ENCODE peak calls at places on chromosomes 5 and 9, in five cellular contexts. One of them, this sample, is unnamed.

GRCh38 chr9:114981095-114981494 is 50.7 kb upstream of the TNFSF8 start:
- DNase-seq in heart left ventricle: no peak
- DNase-seq in K562: no peak
- DNase-seq in heart right ventricle: no peak
- DNase-seq in upper lobe of right lung: no peak
- DNase-seq in this sample: no peak

GRCh38 chr5:103366938-103367549 is 108.5 kb downstream of the MACIR start:
- DNase-seq in heart left ventricle: no peak
- DNase-seq in K562: no peak
- DNase-seq in heart right ventricle: no peak
- DNase-seq in upper lobe of right lung: no peak
- DNase-seq in this sample: no peak

GRCh38 chr5:90293931-90294330 is 115.6 kb downstream of the CETN3 start:
- DNase-seq in heart left ventricle: no peak
- DNase-seq in K562: no peak
- DNase-seq in heart right ventricle: no peak
- DNase-seq in upper lobe of right lung: no peak
- DNase-seq in this sample: no peak

GRCh38 chr5:177537389-177538361 is 16.7 kb downstream of the FAM193B start:
- DNase-seq in heart left ventricle: peak; percentile 68
- DNase-seq in K562: no peak
- DNase-seq in heart right ventricle: peak; percentile 43
- DNase-seq in upper lobe of right lung: no peak
- DNase-seq in this sample: no peak

GRCh38 chr5:118068886-118069285 is 919.5 kb downstream of the DTWD2 start:
- DNase-seq in heart left ventricle: no peak
- DNase-seq in K562: no peak
- DNase-seq in heart right ventricle: no peak
- DNase-seq in upper lobe of right lung: no peak
- DNase-seq in this sample: no peak

GRCh38 chr5:123496892-123497291 is 15.1 kb upstream of the CSNK1G3 start:
- DNase-seq in heart left ventricle: no peak
- DNase-seq in K562: no peak
- DNase-seq in heart right ventricle: no peak
- DNase-seq in upper lobe of right lung: no peak
- DNase-seq in this sample: no peak

GRCh38 chr9:94668424-94668916 is 29.2 kb upstream of the FBP1 start:
- DNase-seq in heart left ventricle: no peak
- DNase-seq in K562: no peak
- DNase-seq in heart right ventricle: no peak
- DNase-seq in upper lobe of right lung: no peak
- DNase-seq in this sample: no peak

GRCh38 chr5:60439552-60439951 is 260.4 kb downstream of the DEPDC1B start:
- DNase-seq in heart left ventricle: no peak
- DNase-seq in K562: no peak
- DNase-seq in heart right ventricle: no peak
- DNase-seq in upper lobe of right lung: no peak
- DNase-seq in this sample: no peak

GRCh38 chr5:153445875-153446567 is 44.4 kb upstream of the GRIA1 start:
- DNase-seq in heart left ventricle: no peak
- DNase-seq in K562: no peak
- DNase-seq in heart right ventricle: peak; percentile 6
- DNase-seq in upper lobe of right lung: peak; percentile 62
- DNase-seq in this sample: no peak

GRCh38 chr5:149265559-149265958 is 6.1 kb upstream of the AFAP1L1 start:
- DNase-seq in heart left ventricle: no peak
- DNase-seq in K562: peak; percentile 21
- DNase-seq in heart right ventricle: peak; percentile 60
- DNase-seq in upper lobe of right lung: no peak
- DNase-seq in this sample: no peak

GRCh38 chr5:113382736-113383135 is 52.1 kb downstream of the TSSK1B start:
- DNase-seq in heart left ventricle: no peak
- DNase-seq in K562: no peak
- DNase-seq in heart right ventricle: no peak
- DNase-seq in upper lobe of right lung: no peak
- DNase-seq in this sample: no peak

GRCh38 chr9:71755869-71756268 is 12.4 kb downstream of the CEMIP2 start:
- DNase-seq in heart left ventricle: no peak
- DNase-seq in K562: no peak
- DNase-seq in heart right ventricle: no peak
- DNase-seq in upper lobe of right lung: no peak
- DNase-seq in this sample: no peak

GRCh38 chr5:77663081-77663863 is 24.8 kb upstream of the OTP start:
- DNase-seq in heart left ventricle: peak; percentile 62
- DNase-seq in K562: no peak
- DNase-seq in heart right ventricle: peak; percentile 32
- DNase-seq in upper lobe of right lung: no peak
- DNase-seq in this sample: no peak

GRCh38 chr9:2029666-2030170 is 14.6 kb downstream of the SMARCA2 start:
- DNase-seq in heart left ventricle: no peak
- DNase-seq in K562: no peak
- DNase-seq in heart right ventricle: no peak
- DNase-seq in upper lobe of right lung: no peak
- DNase-seq in this sample: no peak

GRCh38 chr9:29211003-29211584 is 1637.8 kb upstream of the C9orf72 start:
- DNase-seq in heart left ventricle: no peak
- DNase-seq in K562: no peak
- DNase-seq in heart right ventricle: no peak
- DNase-seq in upper lobe of right lung: no peak
- DNase-seq in this sample: no peak

GRCh38 chr9:29208670-29209069 is 1635.4 kb upstream of the C9orf72 start:
- DNase-seq in heart left ventricle: no peak
- DNase-seq in K562: no peak
- DNase-seq in heart right ventricle: no peak
- DNase-seq in upper lobe of right lung: no peak
- DNase-seq in this sample: no peak

GRCh38 chr9:29211681-29212589 is 1638.7 kb upstream of the C9orf72 start:
- DNase-seq in heart left ventricle: peak; percentile 34
- DNase-seq in K562: no peak
- DNase-seq in heart right ventricle: no peak
- DNase-seq in upper lobe of right lung: peak; percentile 74
- DNase-seq in this sample: peak; percentile 65

GRCh38 chr9:29212590-29213373 is 1639.5 kb upstream of the C9orf72 start:
- DNase-seq in heart left ventricle: no peak
- DNase-seq in K562: no peak
- DNase-seq in heart right ventricle: no peak
- DNase-seq in upper lobe of right lung: peak; percentile 53
- DNase-seq in this sample: peak; percentile 24

GRCh38 chr9:29209748-29210276 is 1636.5 kb upstream of the C9orf72 start:
- DNase-seq in heart left ventricle: no peak
- DNase-seq in K562: no peak
- DNase-seq in heart right ventricle: no peak
- DNase-seq in upper lobe of right lung: no peak
- DNase-seq in this sample: no peak
- H3K27me3 ChIP-seq in heart left ventricle: peaks cover 40% of the 10 kb centered on the region
- H3K27me3 ChIP-seq in K562: no peaks in the 10 kb centered on the region
- H3K27me3 ChIP-seq in heart right ventricle: peaks cover 40% of the 10 kb centered on the region
- H3K27me3 ChIP-seq in upper lobe of right lung: peaks cover 48% of the 10 kb centered on the region
- H3K27me3 ChIP-seq in this sample: peaks cover 13% of the 10 kb centered on the region

GRCh38 chr5:172642046-172642409 is 965 bp downstream of the NEURL1B start:
- DNase-seq in heart left ventricle: peak; percentile 36
- DNase-seq in K562: no peak
- DNase-seq in heart right ventricle: no peak
- DNase-seq in upper lobe of right lung: peak; percentile 9
- DNase-seq in this sample: no peak

GRCh38 chr5:172642511-172642910 is 1.4 kb downstream of the NEURL1B start:
- DNase-seq in heart left ventricle: no peak
- DNase-seq in K562: no peak
- DNase-seq in heart right ventricle: no peak
- DNase-seq in upper lobe of right lung: no peak
- DNase-seq in this sample: no peak

GRCh38 chr5:172641359-172642045 is 439 bp downstream of the NEURL1B start:
- DNase-seq in heart left ventricle: peak; percentile 50
- DNase-seq in K562: no peak
- DNase-seq in heart right ventricle: no peak
- DNase-seq in upper lobe of right lung: peak; percentile 63
- DNase-seq in this sample: peak; percentile 51

GRCh38 chr5:172640139-172640538 is 924 bp upstream of the NEURL1B start:
- DNase-seq in heart left ventricle: no peak
- DNase-seq in K562: no peak
- DNase-seq in heart right ventricle: no peak
- DNase-seq in upper lobe of right lung: peak; percentile 15
- DNase-seq in this sample: no peak

GRCh38 chr5:172640822-172641358 is at the start of gene NEURL1B:
- DNase-seq in heart left ventricle: peak; percentile 91
- DNase-seq in K562: peak; percentile 99
- DNase-seq in heart right ventricle: peak; percentile 81
- DNase-seq in upper lobe of right lung: peak; percentile 83
- DNase-seq in this sample: peak; percentile 83
- H3K27me3 ChIP-seq in heart left ventricle: no peaks in the 10 kb centered on the region
- H3K27me3 ChIP-seq in K562: peaks cover 51% of the 10 kb centered on the region
- H3K27me3 ChIP-seq in heart right ventricle: no peaks in the 10 kb centered on the region
- H3K27me3 ChIP-seq in upper lobe of right lung: peaks cover 19% of the 10 kb centered on the region
- H3K27me3 ChIP-seq in this sample: no peaks in the 10 kb centered on the region

DNA sequence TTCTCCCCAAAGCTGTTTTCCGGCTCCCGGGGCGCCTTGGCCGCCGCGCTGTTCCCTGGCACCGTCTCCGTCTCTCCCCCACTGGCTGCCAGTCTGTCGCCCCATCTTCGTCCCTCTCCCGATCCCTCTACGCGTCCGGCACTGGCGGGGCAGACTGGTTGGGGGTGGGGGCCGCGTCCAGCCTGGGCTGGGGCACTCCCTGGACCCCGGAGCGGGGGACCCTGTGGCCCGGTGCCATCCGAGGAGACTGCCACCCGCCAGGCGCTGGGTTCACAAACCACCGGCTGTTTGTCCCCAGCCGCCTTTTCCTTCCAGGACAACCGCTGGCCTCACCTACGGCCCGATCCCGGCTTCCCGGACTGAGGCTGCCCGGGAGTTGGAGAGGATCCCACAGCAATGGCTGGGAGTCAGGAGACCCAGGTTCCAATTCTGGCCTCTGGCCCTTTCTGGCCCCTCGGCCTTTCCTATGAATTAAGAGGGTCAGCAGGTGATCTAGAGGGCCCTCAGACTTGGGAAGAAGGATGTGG is 1.0 kb upstream of the FIBCD1 start:
- DNase-seq in heart left ventricle: no peak
- DNase-seq in K562: peak; percentile 62
- DNase-seq in heart right ventricle: no peak
- DNase-seq in upper lobe of right lung: no peak
- DNase-seq in this sample: no peak
- H3K27me3 ChIP-seq in heart left ventricle: peaks cover 74% of the 10 kb centered on the region
- H3K27me3 ChIP-seq in K562: peaks cover 63% of the 10 kb centered on the region
- H3K27me3 ChIP-seq in heart right ventricle: peaks cover 80% of the 10 kb centered on the region
- H3K27me3 ChIP-seq in upper lobe of right lung: peaks cover 75% of the 10 kb centered on the region
- H3K27me3 ChIP-seq in this sample: peaks cover 74% of the 10 kb centered on the region

DNA sequence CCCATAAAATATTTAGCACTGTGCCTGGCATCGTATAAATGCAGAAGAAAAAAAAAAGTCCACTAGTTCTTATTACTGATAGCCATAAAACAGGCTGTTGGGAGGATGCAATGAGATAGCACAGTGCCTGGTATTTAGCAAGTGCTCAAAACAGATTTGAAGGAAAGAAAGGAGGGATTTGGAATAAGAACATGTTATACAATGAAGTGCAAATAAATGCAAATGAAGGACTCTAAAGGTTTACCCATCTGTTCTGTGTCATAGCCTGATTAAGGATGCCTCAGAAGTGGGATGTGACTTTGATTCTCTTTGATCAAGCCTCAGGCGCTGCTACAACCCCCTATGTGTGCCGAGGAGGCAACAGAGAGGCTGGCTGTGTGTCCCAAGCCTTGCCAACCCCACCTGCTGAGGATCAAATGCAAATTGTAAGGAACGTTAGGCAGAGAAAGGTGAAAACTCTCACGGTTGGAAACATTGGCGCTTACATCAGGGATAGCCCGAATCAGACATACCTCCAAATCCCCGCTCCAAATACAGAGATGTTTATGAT is 27.2 kb downstream of the GGTA1 start:
- DNase-seq in heart left ventricle: no peak
- DNase-seq in K562: no peak
- DNase-seq in heart right ventricle: no peak
- DNase-seq in upper lobe of right lung: no peak
- DNase-seq in this sample: no peak
- H3K27me3 ChIP-seq in heart left ventricle: no peaks in the 10 kb centered on the region
- H3K27me3 ChIP-seq in K562: peaks cover 29% of the 10 kb centered on the region
- H3K27me3 ChIP-seq in heart right ventricle: no peaks in the 10 kb centered on the region
- H3K27me3 ChIP-seq in upper lobe of right lung: no peaks in the 10 kb centered on the region
- H3K27me3 ChIP-seq in this sample: no peaks in the 10 kb centered on the region

GRCh38 chr5:1938310-1939000 is 55.7 kb upstream of the IRX4 start:
- DNase-seq in heart left ventricle: no peak
- DNase-seq in K562: no peak
- DNase-seq in heart right ventricle: no peak
- DNase-seq in upper lobe of right lung: peak; percentile 32
- DNase-seq in this sample: no peak

GRCh38 chr5:1939256-1939655 is 56.5 kb upstream of the IRX4 start:
- DNase-seq in heart left ventricle: no peak
- DNase-seq in K562: no peak
- DNase-seq in heart right ventricle: no peak
- DNase-seq in upper lobe of right lung: peak; percentile 26
- DNase-seq in this sample: no peak

GRCh38 chr5:1936413-1936812 is 53.7 kb upstream of the IRX4 start:
- DNase-seq in heart left ventricle: no peak
- DNase-seq in K562: no peak
- DNase-seq in heart right ventricle: no peak
- DNase-seq in upper lobe of right lung: peak; percentile 15
- DNase-seq in this sample: no peak

GRCh38 chr5:1936901-1937300 is 54.2 kb upstream of the IRX4 start:
- DNase-seq in heart left ventricle: no peak
- DNase-seq in K562: no peak
- DNase-seq in heart right ventricle: no peak
- DNase-seq in upper lobe of right lung: peak; percentile 2
- DNase-seq in this sample: no peak

DNA sequence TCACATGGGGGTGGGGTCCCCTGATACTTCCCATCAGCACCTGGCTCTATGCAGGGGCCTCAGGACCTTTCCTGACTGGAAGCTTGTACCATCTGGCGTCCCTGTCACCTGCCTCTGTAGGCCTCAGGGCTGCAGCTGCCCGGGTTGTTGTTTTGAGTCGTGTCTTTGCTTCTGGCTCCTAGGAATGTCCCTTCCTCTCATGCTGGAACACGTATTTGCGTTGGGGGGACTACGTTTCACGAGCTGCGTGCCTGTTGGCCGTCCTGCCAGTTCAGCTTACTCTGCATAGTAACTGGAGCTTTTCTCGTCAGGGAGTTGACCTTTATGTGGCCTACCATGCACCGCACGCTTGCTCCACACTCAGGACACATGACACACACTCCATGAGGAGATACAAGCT is 54.9 kb upstream of the IRX4 start:
- DNase-seq in heart left ventricle: no peak
- DNase-seq in K562: no peak
- DNase-seq in heart right ventricle: no peak
- DNase-seq in upper lobe of right lung: peak; percentile 41
- DNase-seq in this sample: no peak
- H3K27me3 ChIP-seq in heart left ventricle: no peaks in the 10 kb centered on the region
- H3K27me3 ChIP-seq in K562: peaks cover 18% of the 10 kb centered on the region
- H3K27me3 ChIP-seq in heart right ventricle: no peaks in the 10 kb centered on the region
- H3K27me3 ChIP-seq in upper lobe of right lung: peaks cover 12% of the 10 kb centered on the region
- H3K27me3 ChIP-seq in this sample: peaks cover 12% of the 10 kb centered on the region

GRCh38 chr5:14582797-14583137 is 1.2 kb downstream of the OTULINL start:
- DNase-seq in heart left ventricle: no peak
- DNase-seq in K562: no peak
- DNase-seq in heart right ventricle: no peak
- DNase-seq in upper lobe of right lung: no peak
- DNase-seq in this sample: no peak
- H3K27me3 ChIP-seq in heart left ventricle: peaks cover 29% of the 10 kb centered on the region
- H3K27me3 ChIP-seq in K562: peaks cover 9% of the 10 kb centered on the region
- H3K27me3 ChIP-seq in heart right ventricle: peaks cover 17% of the 10 kb centered on the region
- H3K27me3 ChIP-seq in upper lobe of right lung: no peaks in the 10 kb centered on the region
- H3K27me3 ChIP-seq in this sample: peaks cover 8% of the 10 kb centered on the region